ENCODE peak calls at places on chromosomes 7 and 10, in five cellular contexts. K is lung, J is IMR-90, G is tibial artery, S is GM12878. M is an unnamed sample.
A peak's percentile ranks its signal among the peaks of the same experiment; 100 is the strongest.

GRCh38 chr10:3671431-3671955 is 113.5 kb downstream of the KLF6 start:
- DNase-seq in K (no peak), S (no peak), G (no peak), J (no peak), M (no peak)

GRCh38 chr10:12308976-12309375 is 40.4 kb upstream of the CAMK1D start:
- DNase-seq in J (no peak), K (no peak), S (no peak), G (no peak), M (no peak)

GRCh38 chr10:103843854-103844567 is 11.4 kb downstream of the SH3PXD2A start:
- DNase-seq in S (no peak), G (peak; percentile 87), J (peak; percentile 39), K (no peak), M (no peak)

GRCh38 chr7:142445019-142445686 is 187.3 kb upstream of the PRSS58 start:
- DNase-seq in G (no peak), S (no peak), J (no peak), K (no peak), M (no peak)

GRCh38 chr7:2566890-2567662 is 8.3 kb downstream of the IQCE start:
- DNase-seq in S (peak; percentile 66), K (no peak), G (no peak), J (no peak), M (peak; percentile 69)

GRCh38 chr10:66537186-66537585 is 388.6 kb upstream of the LRRTM3 start:
- DNase-seq in S (no peak), K (no peak), G (no peak), J (no peak), M (no peak)

GRCh38 chr10:34815174-34816066 is at the start of gene PARD3:
- DNase-seq in K (peak; percentile 61), S (no peak), G (peak; percentile 74), J (peak; percentile 51), M (no peak)

GRCh38 chr7:47950714-47951113 is 2.4 kb upstream of the PKD1L1 start:
- DNase-seq in K (no peak), J (no peak), G (no peak), S (no peak), M (no peak)

GRCh38 chr7:33788493-33788892 is 116.8 kb upstream of the BMPER start:
- DNase-seq in K (no peak), G (no peak), J (no peak), S (no peak), M (no peak)

GRCh38 chr7:136677456-136678365 is 190.7 kb upstream of the CHRM2 start:
- DNase-seq in S (no peak), J (peak; percentile 63), K (no peak), G (no peak), M (no peak)

GRCh38 chr7:76201732-76202665 is at the start of gene SRRM3:
- DNase-seq in S (no peak), G (peak; percentile 81), K (peak; percentile 67), J (peak; percentile 72), M (peak; percentile 37)

GRCh38 chr7:100472121-100472851 is 6.7 kb downstream of the TSC22D4 start:
- DNase-seq in K (no peak), S (no peak), G (no peak), J (no peak), M (no peak)
- H3K27ac ChIP-seq in K (peak overlapping the region; percentile 73), S (peak overlapping the region; percentile 38), G (peak overlapping the region; percentile 65), J (no peak overlapping the region), M (no peak overlapping the region)

DNA sequence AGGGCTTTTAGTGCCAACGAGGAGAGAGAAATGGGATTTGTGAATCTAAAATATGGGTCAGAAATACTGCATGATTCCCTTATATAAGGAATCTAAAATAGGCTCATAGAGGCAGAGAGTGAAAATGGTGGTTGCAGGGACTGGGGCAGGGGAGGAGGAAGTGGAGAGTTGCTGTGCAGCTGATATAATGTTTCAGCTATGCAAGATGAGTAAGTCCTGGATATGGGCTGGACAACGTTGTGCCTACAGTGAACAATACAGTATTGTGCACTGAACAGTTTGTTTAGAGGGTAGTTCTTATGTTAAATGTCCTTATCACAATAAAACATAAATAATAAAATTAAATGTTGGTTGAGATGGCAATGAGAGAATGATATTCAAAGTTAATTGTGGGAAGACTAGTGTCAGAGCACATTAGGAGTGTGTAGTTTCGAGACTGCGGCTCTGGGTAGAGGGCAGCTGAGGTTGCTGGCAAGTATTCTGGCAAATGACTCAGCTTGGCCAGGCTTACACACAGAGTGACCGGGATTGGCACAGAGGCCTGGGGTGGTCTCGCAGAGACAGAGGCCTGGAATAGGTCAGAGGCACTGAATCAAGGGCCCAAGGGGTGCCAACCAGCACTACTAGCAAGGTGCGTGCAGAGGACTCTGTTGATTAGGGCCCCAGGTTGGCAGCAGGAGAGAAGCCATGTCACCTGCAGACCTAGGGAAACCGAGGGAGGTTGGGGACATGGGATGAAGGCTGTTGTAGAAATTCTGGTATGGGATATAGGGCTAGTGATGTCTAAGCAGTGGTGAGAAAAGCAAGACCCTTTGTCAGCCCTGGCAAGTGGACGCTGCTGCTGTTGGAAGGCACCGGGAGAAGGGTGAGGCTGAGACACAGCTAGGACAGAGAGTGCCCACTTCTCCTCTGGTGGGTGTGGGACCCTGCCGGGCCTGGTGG is 2.8 kb upstream of the DEPP1 start:
- DNase-seq in G (peak; percentile 89), S (no peak), J (peak; percentile 92), K (no peak), M (peak; percentile 58)
- TF ChIP-seq CTCF in G (no peak), S (no peak), J (no peak), K (no peak), M (no peak)

DNA sequence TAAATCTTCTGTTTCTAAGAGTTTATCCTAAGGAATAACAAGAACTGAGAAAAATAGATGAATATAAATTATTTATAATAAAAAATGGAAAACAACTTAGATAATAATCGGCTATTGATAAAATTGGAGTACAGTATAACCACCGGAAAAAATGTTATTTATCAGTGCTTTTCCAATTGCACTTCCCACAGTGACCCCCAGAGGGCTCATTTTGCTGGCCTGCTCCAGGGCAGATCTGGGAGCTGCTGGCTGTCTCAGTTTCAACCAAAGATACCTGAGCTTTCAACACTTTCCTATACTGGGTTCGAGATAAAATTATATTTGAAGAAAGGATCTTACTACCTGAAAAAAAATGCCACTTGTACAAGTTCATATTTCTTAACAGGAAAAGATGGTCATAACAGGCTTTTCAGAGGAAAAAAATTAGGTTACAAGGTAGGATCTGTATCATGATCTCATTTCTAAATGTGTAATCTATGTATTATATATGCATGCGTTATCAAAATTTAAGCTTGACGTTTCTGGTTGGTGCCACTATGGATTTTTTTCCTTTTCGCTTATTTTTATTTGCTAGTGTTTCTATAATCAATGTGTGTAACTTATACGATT is 165.7 kb downstream of the NPSR1 start:
- DNase-seq in S (no peak), G (no peak), K (peak; percentile 36), J (peak; percentile 46), M (peak; percentile 8)
- H3K9me3 ChIP-seq in S (no peaks in the 10 kb centered on the region), G (no peaks in the 10 kb centered on the region), K (no peaks in the 10 kb centered on the region), J (no peaks in the 10 kb centered on the region), M (no peaks in the 10 kb centered on the region)

DNA sequence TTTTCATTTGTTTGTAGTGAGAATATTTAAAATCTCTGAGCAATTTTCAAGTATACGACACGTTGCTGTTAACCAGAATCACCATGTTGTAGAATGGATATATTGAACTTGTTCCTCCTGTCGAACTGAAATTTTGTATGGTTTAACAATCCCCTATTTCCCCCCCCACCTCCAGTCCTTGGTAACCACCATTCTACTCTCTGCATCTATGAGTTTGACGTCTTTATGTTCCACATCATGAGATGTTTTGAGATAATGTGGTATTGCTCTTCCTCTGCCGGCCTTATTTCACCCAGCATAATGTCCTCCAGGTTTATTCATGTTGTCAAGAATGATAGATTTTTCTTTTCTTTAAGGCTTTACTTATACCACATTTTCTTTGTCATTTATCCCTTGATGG is 17.4 kb upstream of the PRKCQ start:
- DNase-seq in K (no peak), G (no peak), J (no peak), S (no peak), M (no peak)
- H3K27ac ChIP-seq in K (no peak overlapping the region), G (no peak overlapping the region), J (no peak overlapping the region), S (no peak overlapping the region), M (no peak overlapping the region)

GRCh38 chr7:131404226-131404911 is 76.7 kb downstream of the MKLN1 start:
- DNase-seq in K (no peak), S (no peak), J (no peak), G (no peak), M (no peak)

GRCh38 chr7:131403322-131403721 is 75.6 kb downstream of the MKLN1 start:
- DNase-seq in G (no peak), K (no peak), J (no peak), S (no peak), M (no peak)

DNA sequence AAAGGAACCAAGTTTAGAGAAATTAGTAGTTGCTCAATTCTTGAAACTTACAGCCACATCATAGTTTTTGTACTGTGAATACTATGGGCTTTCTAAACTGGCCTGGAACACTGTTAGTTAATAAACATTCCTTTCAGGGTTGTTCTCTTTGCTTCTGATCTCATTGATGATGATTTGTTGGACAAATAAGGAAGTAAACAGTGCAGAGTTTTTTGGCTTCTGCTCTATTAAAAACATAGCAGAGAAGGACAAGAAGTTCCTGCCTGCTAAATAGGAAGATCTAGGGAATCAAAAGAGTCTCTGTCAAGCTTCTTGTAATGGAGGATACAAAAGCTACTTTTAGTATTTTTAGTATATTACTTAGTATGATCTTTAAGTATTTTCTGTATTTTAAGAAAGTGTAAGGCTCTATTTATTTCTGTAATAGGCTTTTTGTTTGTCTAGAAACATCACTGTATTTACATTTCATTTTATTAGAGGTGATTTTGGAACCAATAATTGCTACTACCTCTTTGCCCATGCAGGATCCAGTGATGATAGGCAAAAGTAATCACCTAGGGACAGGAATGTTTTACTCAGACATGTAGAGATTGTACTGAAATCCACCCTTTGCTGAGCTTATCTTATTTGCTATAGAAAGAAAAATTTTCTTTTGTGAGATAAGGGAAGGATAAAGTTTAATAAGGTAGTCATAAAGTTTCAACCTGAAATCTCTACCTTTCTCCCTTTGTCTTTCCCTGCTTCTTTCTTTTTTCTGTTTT is 73.3 kb downstream of the MKLN1 start:
- DNase-seq in J (peak; percentile 23), K (no peak), S (no peak), G (no peak), M (no peak)
- TF ChIP-seq CTCF in J (no peak), K (no peak), S (no peak), G (no peak), M (no peak)

GRCh38 chr10:99346247-99346646 is 17.1 kb downstream of the CNNM1 start:
- DNase-seq in G (no peak), S (no peak), K (no peak), J (peak; percentile 76), M (peak; percentile 21)
- H3K9me3 ChIP-seq in G (no peaks in the 10 kb centered on the region), S (no peaks in the 10 kb centered on the region), K (no peaks in the 10 kb centered on the region), J (no peaks in the 10 kb centered on the region), M (no peaks in the 10 kb centered on the region)